ENCODE peak calls at places on chromosomes 5 and 9, in nine cellular contexts. Z is mucosa of gallbladder, G is AG04450, U is kidney glomerular epithelial cell, A is sciatic nerve, O is left colon, L is H1, B is cardiac muscle cell, X is NCI-H774. H is an unnamed sample.

GRCh38 chr5:132199116-132199680 is 28.5 kb downstream of the P4HA2 start:
- DNase-seq in Z (no peak), G (no peak), U (no peak), A (no peak), O (no peak), L (peak; percentile 11), B (no peak), X (no peak), H (no peak)

GRCh38 chr5:73450041-73450598 is 1.5 kb upstream of the FOXD1 start:
- DNase-seq in Z (no peak), G (no peak), U (no peak), A (no peak), O (no peak), L (no peak), B (no peak), X (no peak), H (no peak)

GRCh38 chr5:116576043-116576713 is 1.6 kb upstream of the SEMA6A start:
- DNase-seq in Z (peak; percentile 48), G (no peak), U (peak; percentile 53), A (peak; percentile 74), O (peak; percentile 43), L (peak; percentile 91), B (peak; percentile 87), X (no peak), H (peak; percentile 68)

GRCh38 chr5:64147849-64148441 is 17.7 kb upstream of the RNF180 start:
- DNase-seq in Z (peak; percentile 59), G (no peak), U (peak; percentile 37), A (peak; percentile 77), O (no peak), L (peak; percentile 74), B (peak; percentile 62), X (peak; percentile 11), H (peak; percentile 63)

GRCh38 chr9:21964925-21965385 is 29.2 kb downstream of the CDKN2A start:
- DNase-seq in Z (no peak), G (no peak), U (no peak), A (peak; percentile 66), O (no peak), L (no peak), B (no peak), X (no peak), H (peak; percentile 69)

GRCh38 chr9:69471433-69471832 is 146.4 kb downstream of the ENTREP1 start:
- DNase-seq in Z (no peak), G (no peak), U (peak; percentile 66), A (no peak), O (no peak), L (peak; percentile 10), B (no peak), X (no peak), H (peak; percentile 21)

GRCh38 chr5:126675338-126675737 is 74.6 kb downstream of the PHAX start:
- DNase-seq in Z (no peak), G (no peak), U (no peak), A (no peak), O (no peak), L (no peak), B (no peak), X (no peak), H (no peak)

GRCh38 chr5:77256406-77256805 is 45.9 kb downstream of the PDE8B start:
- DNase-seq in Z (no peak), G (no peak), U (no peak), A (no peak), O (no peak), L (no peak), B (no peak), X (no peak), H (no peak)

GRCh38 chr9:6686396-6686795 is 40.9 kb upstream of the GLDC start:
- DNase-seq in Z (no peak), G (no peak), U (peak; percentile 16), A (peak; percentile 12), O (no peak), L (no peak), B (no peak), X (no peak), H (no peak)

GRCh38 chr5:137642091-137642490 is 93.8 kb downstream of the KLHL3 start:
- DNase-seq in Z (no peak), G (no peak), U (no peak), A (no peak), O (no peak), L (no peak), B (no peak), X (no peak), H (no peak)

GRCh38 chr5:170920196-170920595 is 58.4 kb downstream of the RANBP17 start:
- DNase-seq in Z (no peak), G (no peak), U (no peak), A (no peak), O (no peak), L (no peak), B (no peak), X (no peak), H (no peak)

GRCh38 chr5:76475358-76475757 is 72.3 kb downstream of the IQGAP2 start:
- DNase-seq in Z (no peak), G (no peak), U (no peak), A (no peak), O (no peak), L (no peak), B (no peak), X (no peak), H (peak; percentile 6)

GRCh38 chr9:15136646-15137045 is 170.4 kb downstream of the TTC39B start:
- DNase-seq in Z (no peak), G (no peak), U (no peak), A (no peak), O (no peak), L (peak; percentile 61), B (no peak), X (no peak), H (no peak)

GRCh38 chr9:132163876-132164603 is 2.2 kb downstream of the NTNG2 start:
- DNase-seq in Z (no peak), G (no peak), U (no peak), A (no peak), O (no peak), L (no peak), B (no peak), X (no peak), H (no peak)

GRCh38 chr5:14869286-14870164 is 2.1 kb downstream of the ANKH start:
- DNase-seq in Z (no peak), G (no peak), U (no peak), A (no peak), O (no peak), L (no peak), B (no peak), X (no peak), H (peak; percentile 28)